ENCODE peak calls at places on chromosomes 6 and 20, in ten cellular contexts. Q is choroid plexus epithelial cell, J is K562, T is fibroblast of lung, H is colonic mucosa, S is uterus, U is Calu3, P is epithelial cell of esophagus, L is IMR-90, N is progenitor cell of endocrine pancreas. R is an unnamed sample.

GRCh38 chr6:22108199-22108598 is 188.6 kb downstream of the PRL start:
- DNase-seq in L (no peak), P (peak), U (no peak), Q (no peak), H (no peak), N (no peak), T (peak), S (no peak), J (no peak), R (no peak)

GRCh38 chr20:18360601-18361000 is 72.3 kb downstream of the ZNF133 start:
- DNase-seq in S (no peak), P (peak), H (no peak), J (no peak), N (no peak), L (no peak), U (no peak), T (no peak), Q (no peak), R (no peak)

GRCh38 chr20:46785958-46786357 is 76.5 kb downstream of the SLC2A10 start:
- DNase-seq in U (no peak), Q (no peak), L (no peak), S (no peak), T (no peak), N (no peak), P (no peak), J (no peak), H (no peak), R (no peak)

GRCh38 chr20:2694519-2694918 is 1.9 kb downstream of the EBF4 start:
- DNase-seq in L (no peak), P (no peak), Q (no peak), H (no peak), U (no peak), T (no peak), J (no peak), N (no peak), S (no peak), R (no peak)

GRCh38 chr6:4004249-4004648 is 74.7 kb downstream of the FAM217A start:
- DNase-seq in L (peak), U (no peak), J (no peak), Q (peak), N (no peak), H (no peak), S (no peak), T (no peak), P (no peak), R (no peak)

GRCh38 chr6:148818939-148819575 is 72.2 kb downstream of the UST start:
- DNase-seq in L (no peak), S (no peak), Q (peak), N (no peak), P (no peak), J (no peak), T (peak), H (no peak), U (no peak), R (no peak)

GRCh38 chr6:18308070-18308735 is 43.9 kb upstream of the DEK start:
- DNase-seq in Q (peak), P (peak), H (no peak), U (no peak), N (no peak), S (no peak), L (peak), T (peak), J (no peak), R (no peak)

GRCh38 chr6:122798099-122798641 is 9.1 kb downstream of the SMPDL3A start:
- DNase-seq in S (no peak), H (peak), U (peak), Q (peak), T (peak), P (peak), L (peak), J (no peak), N (no peak), R (no peak)

GRCh38 chr20:13286600-13286999 is 65.5 kb downstream of the ISM1 start:
- DNase-seq in T (no peak), S (no peak), U (no peak), J (no peak), N (no peak), H (no peak), P (peak), L (no peak), Q (no peak), R (no peak)

GRCh38 chr20:43746344-43747137 is 19.7 kb upstream of the GTSF1L start:
- DNase-seq in U (no peak), T (no peak), J (no peak), Q (no peak), H (no peak), P (no peak), L (no peak), N (no peak), S (no peak), R (no peak)

GRCh38 chr6:165698868-165699267 is 35.8 kb upstream of the PDE10A start:
- DNase-seq in T (no peak), S (no peak), P (no peak), N (no peak), H (no peak), U (no peak), Q (no peak), L (no peak), J (no peak), R (no peak)

GRCh38 chr20:35871311-35871771 is 83.0 kb downstream of the SCAND1 start:
- DNase-seq in H (peak), T (peak), Q (peak), P (peak), S (peak), U (no peak), L (peak), N (no peak), J (no peak), R (no peak)
- TF ChIP-seq CTCF in H (no peak), T (no peak), Q (no peak), P (no peak), S (no peak), U (no peak), L (no peak), N (no peak), J (no peak), R (no peak)

GRCh38 chr20:37337208-37337955 is 8.6 kb upstream of the SRC start:
- DNase-seq in Q (no peak), H (no peak), U (no peak), J (no peak), L (no peak), T (no peak), N (no peak), S (no peak), P (no peak), R (peak)

GRCh38 chr20:37334450-37334849 is 11.5 kb upstream of the SRC start:
- DNase-seq in S (no peak), U (no peak), H (no peak), J (no peak), Q (no peak), T (no peak), N (no peak), L (no peak), P (no peak), R (no peak)

GRCh38 chr20:37333848-37334318 is 12.1 kb upstream of the SRC start:
- DNase-seq in N (no peak), L (no peak), T (no peak), Q (no peak), J (no peak), H (no peak), S (no peak), U (no peak), P (no peak), R (no peak)

GRCh38 chr20:37336369-37337207 is 9.4 kb upstream of the SRC start:
- DNase-seq in J (peak), Q (no peak), S (peak), T (peak), L (peak), U (no peak), P (no peak), H (no peak), N (no peak), R (peak)

DNA sequence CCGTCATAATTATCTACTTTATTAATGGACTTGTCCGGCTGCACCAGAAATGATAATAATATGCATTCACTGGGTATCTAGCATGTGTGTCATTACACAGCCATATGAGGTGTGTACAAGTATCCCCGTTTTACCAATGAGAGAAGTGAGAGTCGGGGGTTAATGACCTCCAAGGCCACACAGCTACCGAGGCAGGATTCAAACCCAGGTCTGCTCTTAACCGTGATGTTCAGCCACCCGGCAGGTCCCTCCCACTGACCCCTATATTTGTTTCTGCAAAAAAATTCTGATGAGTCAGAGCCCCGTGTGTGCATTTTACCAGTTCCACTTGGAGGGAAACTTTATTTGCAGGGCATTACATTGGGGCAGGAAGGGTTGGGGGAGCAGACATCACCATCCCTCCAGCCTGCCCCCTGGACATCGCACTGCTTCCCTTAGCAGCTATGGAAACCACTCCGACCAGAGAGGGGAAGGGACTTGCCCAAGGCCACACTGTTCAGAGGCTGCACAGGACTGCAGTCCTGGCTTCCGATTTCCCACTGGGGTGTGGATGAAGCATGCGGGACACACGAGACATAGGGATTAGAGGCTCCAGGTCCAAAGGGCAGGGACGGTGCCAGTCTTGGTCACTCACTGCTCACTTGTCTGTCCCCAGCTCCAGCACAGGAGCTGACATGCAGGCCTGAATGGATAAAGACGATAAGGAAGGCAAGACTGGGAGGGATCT is 10.1 kb upstream of the SRC start:
- DNase-seq in L (peak), P (no peak), Q (peak), S (no peak), U (no peak), T (peak), H (no peak), N (no peak), J (peak), R (no peak)
- TF ChIP-seq CTCF in L (no peak), P (no peak), Q (no peak), S (no peak), U (no peak), T (no peak), H (no peak), N (no peak), J (no peak), R (no peak)

GRCh38 chr6:159654483-159655098 is 38.5 kb downstream of the SOD2 start:
- DNase-seq in J (peak), Q (peak), H (no peak), T (peak), P (peak), U (peak), L (peak), N (no peak), S (no peak), R (peak)
- TF ChIP-seq CTCF in J (peak), Q (peak), H (peak), T (peak), P (peak), U (peak), L (peak), N (peak), S (peak), R (peak)

DNA sequence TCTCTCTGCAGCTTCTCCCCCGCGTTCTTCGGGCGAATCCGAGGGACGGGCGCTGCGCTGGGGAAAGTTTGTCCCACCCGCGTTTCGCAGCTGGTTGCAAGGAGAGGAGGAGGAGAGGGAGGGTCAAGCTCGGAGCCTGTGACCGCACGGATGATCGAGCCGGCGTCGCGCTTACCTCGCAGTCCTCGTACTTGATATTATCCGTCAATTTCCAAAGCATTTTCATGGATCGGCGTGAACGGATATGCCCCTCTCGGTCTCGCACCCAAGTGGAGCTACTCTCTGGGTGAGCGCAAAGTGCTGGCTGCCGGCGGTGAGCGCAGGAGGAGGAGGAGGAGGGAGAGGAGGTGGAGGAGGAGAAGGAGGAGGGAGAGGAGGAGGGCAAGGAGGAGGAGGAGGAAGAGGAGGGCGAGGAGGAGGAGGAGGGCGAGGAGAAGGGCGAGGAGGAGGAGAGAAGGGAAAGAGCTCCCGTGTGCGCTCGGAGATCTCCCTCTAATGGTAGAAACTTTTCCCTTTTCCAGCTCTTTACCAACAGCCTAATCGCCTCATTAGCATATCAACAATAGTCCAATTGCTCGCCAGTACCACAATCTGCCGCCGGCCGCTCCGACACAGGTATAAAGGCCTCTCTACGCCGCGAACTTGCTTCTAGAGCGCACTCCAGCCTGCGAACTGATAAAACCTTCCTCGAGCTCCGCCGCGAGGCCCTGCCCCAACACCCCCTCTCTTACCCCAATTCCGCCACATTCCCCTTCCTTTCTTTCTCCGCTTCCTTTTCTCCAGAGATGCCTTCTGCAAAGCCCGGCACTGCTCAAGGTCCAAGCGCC is at the start of gene TFAP2A:
- DNase-seq in H (no peak), J (no peak), Q (no peak), N (no peak), P (peak), L (peak), S (no peak), T (peak), U (peak), R (peak)
- TF ChIP-seq CTCF in H (no peak), J (peak), Q (peak), N (peak), P (peak), L (peak), S (no peak), T (peak), U (no peak), R (no peak)

GRCh38 chr20:31572701-31573554 is 32.2 kb upstream of the ID1 start:
- DNase-seq in N (peak), U (peak), L (peak), P (peak), J (peak), Q (peak), H (peak), T (peak), S (peak), R (peak)

GRCh38 chr20:31572042-31572700 is 32.9 kb upstream of the ID1 start:
- DNase-seq in U (no peak), N (no peak), P (no peak), L (no peak), S (no peak), J (no peak), Q (no peak), T (no peak), H (no peak), R (no peak)

GRCh38 chr20:31569163-31570020 is 35.7 kb upstream of the ID1 start:
- DNase-seq in T (peak), J (peak), N (peak), S (peak), Q (peak), P (peak), U (peak), H (peak), L (peak), R (peak)

GRCh38 chr20:31570021-31570463 is 35.0 kb upstream of the ID1 start:
- DNase-seq in P (no peak), S (no peak), Q (no peak), U (no peak), H (no peak), J (no peak), T (peak), N (no peak), L (no peak), R (no peak)

GRCh38 chr20:31570735-31571617 is 34.1 kb upstream of the ID1 start:
- DNase-seq in L (no peak), H (no peak), T (peak), N (no peak), J (no peak), P (no peak), U (peak), S (no peak), Q (no peak), R (no peak)
- TF ChIP-seq CTCF in L (no peak), H (no peak), T (no peak), N (no peak), J (no peak), P (no peak), U (no peak), S (no peak), Q (no peak), R (no peak)

GRCh38 chr6:10412948-10413849 is 1.7 kb downstream of the TFAP2A start:
- DNase-seq in P (peak), T (no peak), U (peak), J (no peak), L (no peak), S (no peak), N (no peak), Q (no peak), H (no peak), R (no peak)

GRCh38 chr6:10411915-10412164 is 3.0 kb downstream of the TFAP2A start:
- DNase-seq in N (no peak), L (no peak), P (no peak), T (peak), J (no peak), U (no peak), H (peak), Q (no peak), S (no peak), R (no peak)

GRCh38 chr6:10412165-10412947 is 2.5 kb downstream of the TFAP2A start:
- DNase-seq in N (no peak), T (peak), Q (peak), P (peak), S (no peak), U (peak), J (no peak), H (no peak), L (peak), R (peak)

GRCh38 chr6:10415593-10416480 is 963 bp upstream of the TFAP2A start:
- DNase-seq in P (no peak), J (no peak), Q (no peak), S (no peak), L (no peak), T (no peak), U (no peak), N (no peak), H (no peak), R (no peak)

GRCh38 chr6:10413850-10414765 is 766 bp downstream of the TFAP2A start:
- DNase-seq in L (no peak), H (no peak), Q (no peak), T (no peak), J (no peak), U (peak), P (peak), S (no peak), N (no peak), R (peak)
- TF ChIP-seq CTCF in L (no peak), H (no peak), Q (no peak), T (no peak), J (peak), U (no peak), P (peak), S (no peak), N (peak), R (no peak)

GRCh38 chr20:6074145-6074561 is 20.3 kb upstream of the LRRN4 start:
- DNase-seq in U (no peak), N (no peak), Q (peak), P (no peak), H (no peak), L (no peak), S (no peak), T (no peak), J (peak), R (no peak)
- TF ChIP-seq CTCF in U (no peak), N (peak), Q (peak), P (peak), H (no peak), L (peak), S (no peak), T (peak), J (peak), R (peak)

GRCh38 chr6:91664327-91664959 is 1077.6 kb upstream of the MAP3K7 start:
- DNase-seq in J (no peak), U (no peak), P (no peak), S (no peak), L (no peak), Q (no peak), H (no peak), T (no peak), N (no peak), R (no peak)
- TF ChIP-seq CTCF in J (no peak), U (no peak), P (no peak), S (no peak), L (no peak), Q (no peak), H (no peak), T (no peak), N (no peak), R (no peak)

GRCh38 chr6:46674410-46674809 is 13.3 kb upstream of the TDRD6 start:
- DNase-seq in L (no peak), Q (no peak), T (no peak), P (no peak), J (no peak), H (no peak), U (no peak), S (no peak), N (no peak), R (no peak)

GRCh38 chr6:46676604-46677313 is 10.9 kb upstream of the TDRD6 start:
- DNase-seq in J (no peak), Q (no peak), L (no peak), N (no peak), U (no peak), H (no peak), S (no peak), P (no peak), T (no peak), R (no peak)

DNA sequence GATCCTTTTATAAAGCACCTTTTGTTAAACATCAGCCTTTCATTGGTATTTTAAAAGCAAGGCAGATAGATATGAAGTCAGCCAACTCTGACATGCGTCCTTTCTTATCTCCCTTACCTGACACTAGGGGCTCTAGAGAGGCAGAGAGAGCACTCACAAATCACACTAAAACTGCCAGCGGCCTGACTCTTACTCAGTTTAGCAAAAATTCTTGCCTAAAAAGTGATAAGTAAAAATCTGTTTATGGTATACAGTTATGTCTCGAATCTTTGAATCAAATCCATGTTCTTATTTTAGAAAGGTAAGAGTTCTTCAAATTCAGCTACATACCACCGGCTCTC is 10.4 kb upstream of the TDRD6 start:
- DNase-seq in T (no peak), H (no peak), L (no peak), S (no peak), U (no peak), Q (peak), P (peak), N (no peak), J (peak), R (no peak)
- TF ChIP-seq CTCF in T (peak), H (no peak), L (peak), S (no peak), U (no peak), Q (peak), P (peak), N (peak), J (peak), R (peak)

DNA sequence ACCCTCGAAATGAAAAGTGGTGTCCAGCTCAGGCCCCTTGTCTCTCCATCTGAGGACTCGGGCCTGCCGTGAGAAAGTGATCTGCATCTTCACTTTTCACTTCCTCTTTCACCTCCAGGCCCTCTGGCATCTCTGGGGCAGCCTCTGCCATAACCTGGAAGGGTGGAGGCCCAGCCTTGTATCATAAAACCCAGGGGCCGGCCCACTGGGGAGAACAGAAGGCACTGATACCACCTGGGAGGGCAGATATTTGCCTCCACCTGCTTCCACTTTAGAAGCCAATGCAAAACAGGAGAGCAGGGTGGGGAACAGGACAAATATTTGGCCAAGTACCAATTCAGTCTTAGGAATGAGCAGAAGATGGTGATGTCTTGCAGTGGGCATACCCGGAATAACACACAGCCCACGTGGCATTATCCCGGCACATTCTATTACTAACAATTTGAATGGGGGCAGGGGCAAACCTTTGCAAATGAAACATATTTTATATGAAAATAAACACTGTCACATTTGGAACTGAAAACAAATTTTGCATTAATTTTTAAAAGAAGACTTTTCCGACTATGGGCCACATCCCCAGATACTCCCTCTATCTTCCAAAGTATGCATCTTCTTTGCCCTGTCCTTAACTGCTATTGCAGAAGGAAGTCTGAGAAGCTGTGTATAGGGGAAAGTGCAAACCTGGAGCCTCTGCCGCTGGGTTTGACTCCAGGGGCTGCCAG is 69.2 kb upstream of the TBC1D7 start:
- DNase-seq in S (no peak), T (peak), H (peak), J (no peak), L (no peak), N (no peak), U (peak), P (no peak), Q (no peak), R (no peak)
- TF ChIP-seq CTCF in S (no peak), T (no peak), H (no peak), J (peak), L (peak), N (no peak), U (no peak), P (no peak), Q (peak), R (no peak)